ENCODE peak calls at places on chromosomes 6 and 20, in six cellular contexts. X, B, E, N, F and J are unnamed samples.
A peak's percentile ranks its signal among the peaks of the same experiment; 100 is the strongest.

GRCh38 chr20:38878798-38879197 is 47.4 kb upstream of the FAM83D start:
- DNase-seq in X (no peak), B (no peak), E (no peak), N (no peak), F (peak; percentile 27), J (no peak)

GRCh38 chr20:63015147-63015664 is 8.4 kb upstream of the BHLHE23 start:
- DNase-seq in X (no peak), B (no peak), E (no peak), N (peak; percentile 10), F (no peak), J (no peak)

GRCh38 chr6:31525932-31526591 is 2.7 kb upstream of the MCCD1 start:
- DNase-seq in X (no peak), B (no peak), E (no peak), N (no peak), F (peak; percentile 48), J (no peak)

GRCh38 chr6:1789092-1789491 is 179.4 kb downstream of the FOXC1 start:
- DNase-seq in X (no peak), B (no peak), E (no peak), N (no peak), F (peak; percentile 89), J (no peak)

GRCh38 chr6:39313526-39314272 is 520 bp downstream of the KCNK17 start:
- DNase-seq in X (no peak), B (no peak), E (no peak), N (no peak), F (no peak), J (no peak)

GRCh38 chr20:59207742-59208357 is 44.2 kb downstream of the ZNF831 start:
- DNase-seq in X (no peak), B (peak; percentile 54), E (peak; percentile 75), N (peak; percentile 48), F (no peak), J (peak; percentile 76)

GRCh38 chr6:90941885-90942284 is 355.0 kb upstream of the MAP3K7 start:
- DNase-seq in X (no peak), B (no peak), E (no peak), N (no peak), F (no peak), J (no peak)

GRCh38 chr6:168179702-168180382 is 100.8 kb upstream of the FRMD1 start:
- DNase-seq in X (no peak), B (no peak), E (no peak), N (no peak), F (no peak), J (no peak)

GRCh38 chr20:38343107-38343797 is 3.0 kb upstream of the LBP start:
- DNase-seq in X (no peak), B (no peak), E (no peak), N (peak; percentile 24), F (no peak), J (no peak)

GRCh38 chr20:2820084-2820895 is 4.1 kb downstream of the TMEM239 start:
- DNase-seq in X (no peak), B (no peak), E (peak; percentile 48), N (peak; percentile 23), F (peak; percentile 63), J (no peak)

GRCh38 chr6:17673543-17674254 is 33.0 kb downstream of the NUP153 start:
- DNase-seq in X (no peak), B (no peak), E (no peak), N (no peak), F (no peak), J (no peak)

GRCh38 chr6:22062807-22063408 is 233.9 kb downstream of the PRL start:
- DNase-seq in X (no peak), B (no peak), E (peak; percentile 76), N (no peak), F (no peak), J (peak; percentile 7)

GRCh38 chr6:39568896-39569295 is 156.3 kb downstream of the KIF6 start:
- DNase-seq in X (no peak), B (no peak), E (no peak), N (no peak), F (peak; percentile 68), J (no peak)

GRCh38 chr6:144066745-144067484 is 28.5 kb downstream of the SF3B5 start:
- DNase-seq in X (no peak), B (no peak), E (no peak), N (no peak), F (no peak), J (no peak)

GRCh38 chr6:90202156-90202555 is 94.5 kb downstream of the BACH2 start:
- DNase-seq in X (no peak), B (no peak), E (no peak), N (no peak), F (no peak), J (no peak)

GRCh38 chr20:49276895-49277785 is 717 bp downstream of the ZNFX1 start:
- DNase-seq in X (peak; percentile 56), B (peak; percentile 8), E (peak; percentile 72), N (peak; percentile 49), F (no peak), J (no peak)

GRCh38 chr20:34942301-34942700 is 13.3 kb downstream of the GSS start:
- DNase-seq in X (no peak), B (no peak), E (no peak), N (no peak), F (no peak), J (no peak)

GRCh38 chr6:105485456-105485855 is 82.6 kb upstream of the PREP start:
- DNase-seq in X (no peak), B (no peak), E (no peak), N (no peak), F (no peak), J (no peak)

GRCh38 chr6:119137194-119138072 is 59.0 kb upstream of the FAM184A start:
- DNase-seq in X (no peak), B (no peak), E (no peak), N (no peak), F (peak; percentile 29), J (no peak)

GRCh38 chr20:55919319-55919718 is 86.0 kb downstream of the CBLN4 start:
- DNase-seq in X (no peak), B (no peak), E (no peak), N (no peak), F (no peak), J (no peak)
- H3K9me3 ChIP-seq in X (peaks cover 16% of the 10 kb centered on the region), B (no peaks in the 10 kb centered on the region), E (no peaks in the 10 kb centered on the region), N (peaks cover 11% of the 10 kb centered on the region), F (no peaks in the 10 kb centered on the region), J (no peaks in the 10 kb centered on the region)

GRCh38 chr6:99548706-99549105 is 19.8 kb downstream of the CCNC start:
- DNase-seq in X (no peak), B (no peak), E (no peak), N (no peak), F (no peak), J (no peak)

GRCh38 chr6:99547526-99547925 is 20.9 kb downstream of the CCNC start:
- DNase-seq in X (no peak), B (no peak), E (no peak), N (no peak), F (no peak), J (no peak)

GRCh38 chr6:99543968-99544367 is 24.5 kb downstream of the CCNC start:
- DNase-seq in X (no peak), B (no peak), E (no peak), N (no peak), F (no peak), J (no peak)

GRCh38 chr6:99550046-99550445 is 18.4 kb downstream of the CCNC start:
- DNase-seq in X (no peak), B (no peak), E (no peak), N (no peak), F (no peak), J (no peak)

DNA sequence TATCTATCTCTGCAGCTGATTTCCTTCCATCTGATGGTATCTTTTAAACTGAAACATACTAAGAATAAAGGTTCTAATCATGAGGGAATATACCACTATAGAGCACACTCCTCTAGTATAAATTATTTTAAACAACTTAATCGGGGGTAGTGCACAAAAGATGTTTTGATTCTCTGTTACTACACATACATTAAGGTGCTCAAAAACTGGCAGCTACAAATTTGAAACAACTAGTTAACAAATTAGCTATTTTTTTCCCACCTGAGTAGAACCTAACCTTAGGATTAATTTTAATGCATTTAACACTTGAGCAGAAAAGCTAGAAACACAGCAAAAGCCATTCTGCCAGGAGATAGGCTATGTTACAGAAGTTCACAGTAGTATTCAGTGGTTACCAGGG is 23.0 kb downstream of the CCNC start:
- DNase-seq in X (no peak), B (no peak), E (no peak), N (no peak), F (no peak), J (no peak)
- H3K36me3 ChIP-seq in X (no peaks in the 10 kb centered on the region), B (peaks cover 18% of the 10 kb centered on the region), E (peaks cover 84% of the 10 kb centered on the region), N (no peaks in the 10 kb centered on the region), F (peaks cover 3% of the 10 kb centered on the region), J (peaks cover 17% of the 10 kb centered on the region)

DNA sequence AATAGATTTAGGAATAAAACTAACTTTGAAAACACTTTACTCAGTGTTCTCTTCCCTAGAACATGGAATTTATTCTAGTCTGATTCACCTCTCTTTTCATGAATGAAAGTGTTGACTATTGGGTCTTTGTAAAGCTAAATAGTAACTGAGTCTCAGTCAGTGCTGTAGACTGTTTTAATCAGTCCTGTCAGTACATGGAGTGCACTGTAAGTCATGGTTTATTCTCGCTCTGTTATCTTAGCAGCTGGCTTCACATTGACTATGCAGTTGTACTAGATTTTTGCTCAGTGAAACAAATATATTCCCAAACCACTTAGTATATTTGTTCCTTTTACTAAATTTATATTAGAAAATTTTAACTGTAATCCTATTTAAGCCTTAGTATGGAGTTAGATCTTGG is 15.1 kb upstream of the ACAT2 start:
- DNase-seq in X (no peak), B (no peak), E (no peak), N (no peak), F (no peak), J (no peak)
- H3K4me3 ChIP-seq in X (no peak overlapping the region), B (no peak overlapping the region), E (no peak overlapping the region), N (no peak overlapping the region), F (no peak overlapping the region), J (no peak overlapping the region)

GRCh38 chr6:159261983-159262382 is 92.8 kb downstream of the FNDC1 start:
- DNase-seq in X (no peak), B (no peak), E (no peak), N (no peak), F (no peak), J (no peak)
- H3K9me3 ChIP-seq in X (no peaks in the 10 kb centered on the region), B (no peaks in the 10 kb centered on the region), E (no peaks in the 10 kb centered on the region), N (no peaks in the 10 kb centered on the region), F (no peaks in the 10 kb centered on the region), J (no peaks in the 10 kb centered on the region)

GRCh38 chr20:46371656-46372055 is 34.8 kb downstream of the ELMO2 start:
- DNase-seq in X (no peak), B (no peak), E (no peak), N (no peak), F (no peak), J (no peak)
- H3K36me3 ChIP-seq in X (peaks cover 30% of the 10 kb centered on the region), B (peaks cover 92% of the 10 kb centered on the region), E (peaks cover 92% of the 10 kb centered on the region), N (peaks cover 16% of the 10 kb centered on the region), F (peaks cover 32% of the 10 kb centered on the region), J (peaks cover 86% of the 10 kb centered on the region)

GRCh38 chr6:157107571-157107914 is 215.8 kb downstream of the TMEM242 start:
- DNase-seq in X (no peak), B (no peak), E (no peak), N (no peak), F (no peak), J (no peak)
- H3K4me3 ChIP-seq in X (no peak overlapping the region), B (no peak overlapping the region), E (no peak overlapping the region), N (no peak overlapping the region), F (no peak overlapping the region), J (no peak overlapping the region)

GRCh38 chr6:137488736-137489409 is 5.3 kb downstream of the OLIG3 start:
- DNase-seq in X (no peak), B (no peak), E (peak; percentile 61), N (no peak), F (no peak), J (no peak)
- H3K9me3 ChIP-seq in X (no peaks in the 10 kb centered on the region), B (no peaks in the 10 kb centered on the region), E (no peaks in the 10 kb centered on the region), N (no peaks in the 10 kb centered on the region), F (no peaks in the 10 kb centered on the region), J (no peaks in the 10 kb centered on the region)